ENCODE peak calls at places on chromosomes 3 and 15, in six cellular contexts. C is right lobe of liver, K is tibial nerve, H is tibial artery, Z is A673, D is BE2C. P is an unnamed sample. For H3K27me3, the result is how much of the 10 kb centered on the place peaks cover.

GRCh38 chr3:72768976-72769375 is 79.3 kb downstream of the SHQ1 start:
- DNase-seq in C (no peak), K (no peak), H (no peak), Z (no peak), D (no peak), P (no peak)

GRCh38 chr15:99015677-99016568 is 8.3 kb upstream of the PGPEP1L start:
- DNase-seq in C (peak), K (no peak), H (no peak), Z (peak), D (no peak), P (peak)

GRCh38 chr3:45760878-45761711 is 35.2 kb downstream of the SLC6A20 start:
- DNase-seq in C (peak), K (no peak), H (no peak), Z (peak), D (peak), P (no peak)

GRCh38 chr3:147409143-147410121 is at the start of gene ZIC1:
- DNase-seq in C (no peak), K (no peak), H (no peak), Z (no peak), D (no peak), P (no peak)

GRCh38 chr3:10393514-10393913 is 72.6 kb upstream of the SEC13 start:
- DNase-seq in C (no peak), K (no peak), H (no peak), Z (no peak), D (no peak), P (no peak)

GRCh38 chr15:91537868-91538267 is 315.6 kb upstream of the SLCO3A1 start:
- DNase-seq in C (no peak), K (no peak), H (no peak), Z (no peak), D (no peak), P (no peak)

GRCh38 chr3:24818055-24818454 is 323.4 kb upstream of the THRB start:
- DNase-seq in C (no peak), K (no peak), H (no peak), Z (no peak), D (no peak), P (no peak)

GRCh38 chr3:51799879-51800757 is 21.1 kb upstream of the IQCF6 start:
- DNase-seq in C (no peak), K (no peak), H (no peak), Z (peak), D (peak), P (no peak)

GRCh38 chr3:26428992-26429391 is 193.6 kb upstream of the LRRC3B start:
- DNase-seq in C (no peak), K (no peak), H (no peak), Z (no peak), D (no peak), P (no peak)

GRCh38 chr3:139586420-139587017 is 47.0 kb upstream of the RBP1 start:
- DNase-seq in C (no peak), K (no peak), H (no peak), Z (no peak), D (no peak), P (no peak)

GRCh38 chr3:141845407-141846049 is 30.9 kb upstream of the ATP1B3 start:
- DNase-seq in C (no peak), K (no peak), H (no peak), Z (peak), D (no peak), P (peak)

GRCh38 chr3:155701882-155702465 is 42.9 kb downstream of the PLCH1 start:
- DNase-seq in C (no peak), K (no peak), H (no peak), Z (peak), D (no peak), P (no peak)

GRCh38 chr15:71781965-71782265 is 28.4 kb upstream of the NR2E3 start:
- DNase-seq in C (no peak), K (no peak), H (no peak), Z (no peak), D (no peak), P (no peak)

GRCh38 chr3:87810427-87810826 is 248.4 kb downstream of the CGGBP1 start:
- DNase-seq in C (no peak), K (no peak), H (no peak), Z (no peak), D (no peak), P (no peak)

GRCh38 chr3:42526616-42527367 is 24.3 kb downstream of the VIPR1 start:
- DNase-seq in C (no peak), K (no peak), H (no peak), Z (no peak), D (no peak), P (no peak)

GRCh38 chr15:68427366-68427765 is 4.6 kb downstream of the ITGA11 start:
- DNase-seq in C (no peak), K (no peak), H (peak), Z (no peak), D (no peak), P (no peak)

GRCh38 chr3:146130881-146131371 is 30.1 kb downstream of the PLOD2 start:
- DNase-seq in C (no peak), K (no peak), H (no peak), Z (no peak), D (no peak), P (no peak)

GRCh38 chr3:123034996-123035395 is 7.4 kb upstream of the SEMA5B start:
- DNase-seq in C (no peak), K (no peak), H (no peak), Z (no peak), D (no peak), P (no peak)
- H3K27me3 ChIP-seq in C (under half), K (under half), H (under half), Z (under half), D (under half), P (under half)

GRCh38 chr15:77702211-77702957 is 69.7 kb upstream of the LINGO1 start:
- DNase-seq in C (peak), K (no peak), H (no peak), Z (no peak), D (no peak), P (no peak)
- H3K27me3 ChIP-seq in C (under half), K (under half), H (under half), Z (under half), D (under half), P (under half)

GRCh38 chr3:138347084-138347483 is 1.3 kb upstream of the MRAS start:
- DNase-seq in C (no peak), K (no peak), H (no peak), Z (no peak), D (no peak), P (no peak)
- H3K27me3 ChIP-seq in C (under half), K (under half), H (under half), Z (under half), D (under half), P (under half)

GRCh38 chr3:123984957-123985356 is 7.0 kb downstream of the ROPN1 start:
- DNase-seq in C (no peak), K (no peak), H (no peak), Z (no peak), D (no peak), P (no peak)

GRCh38 chr3:123986427-123986826 is 5.5 kb downstream of the ROPN1 start:
- DNase-seq in C (no peak), K (no peak), H (no peak), Z (no peak), D (no peak), P (no peak)

GRCh38 chr3:123980539-123980938 is 11.4 kb downstream of the ROPN1 start:
- DNase-seq in C (no peak), K (no peak), H (no peak), Z (no peak), D (no peak), P (no peak)

GRCh38 chr3:123984350-123984749 is 7.6 kb downstream of the ROPN1 start:
- DNase-seq in C (no peak), K (no peak), H (no peak), Z (no peak), D (no peak), P (no peak)
- H3K27me3 ChIP-seq in C (under half), K (under half), H (under half), Z (half or more), D (under half), P (under half)

GRCh38 chr3:14307953-14308352 is 94.5 kb upstream of the SLC6A6 start:
- DNase-seq in C (no peak), K (no peak), H (no peak), Z (no peak), D (no peak), P (no peak)
- H3K27me3 ChIP-seq in C (under half), K (under half), H (under half), Z (under half), D (under half), P (under half)

GRCh38 chr3:111373861-111374260 is 168.1 kb upstream of the CD96 start:
- DNase-seq in C (no peak), K (no peak), H (no peak), Z (no peak), D (no peak), P (no peak)
- H3K27me3 ChIP-seq in C (under half), K (under half), H (under half), Z (under half), D (under half), P (under half)

DNA sequence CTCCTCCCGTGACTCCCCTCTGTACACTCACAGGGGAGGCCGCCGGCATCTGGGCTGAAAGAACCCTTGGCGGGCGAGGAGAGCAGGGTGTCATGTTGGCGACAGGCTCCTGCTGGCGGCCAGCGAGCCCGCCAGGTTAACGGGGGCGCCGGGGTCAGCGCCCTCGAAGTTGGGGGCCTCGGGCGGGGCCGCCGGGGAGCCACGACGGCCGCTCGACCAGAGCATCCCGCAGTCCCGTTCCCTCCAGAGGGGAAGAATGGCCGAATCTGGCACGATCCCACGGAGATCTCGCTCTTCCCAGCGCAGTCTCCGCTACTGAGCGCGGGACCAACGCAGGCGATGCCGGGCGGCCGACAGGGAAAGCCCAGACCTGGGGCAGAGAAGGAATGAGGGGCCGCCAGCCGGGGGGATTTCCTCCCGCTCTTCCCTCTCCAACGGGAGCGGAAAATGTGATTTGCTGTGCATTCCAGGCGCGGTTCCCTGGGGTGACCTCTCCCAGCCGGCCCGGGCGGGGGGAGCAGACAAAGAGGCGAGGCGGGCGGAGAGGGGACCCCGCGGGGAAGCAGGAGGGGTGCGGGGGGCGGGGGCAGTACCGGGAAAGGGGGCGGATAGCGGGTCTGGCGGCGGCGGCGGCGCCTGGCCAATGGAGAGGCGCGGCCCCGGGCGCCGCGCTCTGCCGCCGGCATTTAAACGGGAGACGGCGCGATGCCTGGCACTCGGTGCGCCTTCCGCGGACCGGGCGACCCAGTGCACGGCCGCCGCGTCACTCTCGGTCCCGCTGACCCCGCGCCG is at the start of gene GREM1:
- DNase-seq in C (no peak), K (no peak), H (no peak), Z (peak), D (no peak), P (no peak)
- H3K27me3 ChIP-seq in C (under half), K (under half), H (half or more), Z (half or more), D (half or more), P (under half)

P was measured in GM06990.